ENCODE peak calls at places on chromosome 11, in five cellular contexts. One of them, this sample, is unnamed.

GRCh38 chr11:66367561-66368312 is 3.8 kb downstream of the SLC29A2 start:
- DNase-seq in stimulated activated CD8-positive, alpha-beta memory T cell treated with anti-CD3 and anti-CD28 coated beads, Interleukin-4, amount 100 ng/mL, for 48 hours: no peak
- DNase-seq in posterior vena cava: peak
- DNase-seq in CD4-positive, alpha-beta T cell: no peak
- DNase-seq in COR-L47: no peak
- DNase-seq in this sample: no peak

GRCh38 chr11:44285756-44286155 is 24.2 kb downstream of the ALX4 start:
- DNase-seq in stimulated activated CD8-positive, alpha-beta memory T cell treated with anti-CD3 and anti-CD28 coated beads, Interleukin-4, amount 100 ng/mL, for 48 hours: no peak
- DNase-seq in posterior vena cava: no peak
- DNase-seq in CD4-positive, alpha-beta T cell: no peak
- DNase-seq in COR-L47: no peak
- DNase-seq in this sample: no peak

GRCh38 chr11:78645226-78646202 is 70.8 kb upstream of the NARS2 start:
- DNase-seq in stimulated activated CD8-positive, alpha-beta memory T cell treated with anti-CD3 and anti-CD28 coated beads, Interleukin-4, amount 100 ng/mL, for 48 hours: peak
- DNase-seq in posterior vena cava: no peak
- DNase-seq in CD4-positive, alpha-beta T cell: peak
- DNase-seq in COR-L47: peak
- DNase-seq in this sample: peak

GRCh38 chr11:73219396-73220285 is 1.6 kb downstream of the P2RY2 start:
- DNase-seq in stimulated activated CD8-positive, alpha-beta memory T cell treated with anti-CD3 and anti-CD28 coated beads, Interleukin-4, amount 100 ng/mL, for 48 hours: no peak
- DNase-seq in posterior vena cava: peak
- DNase-seq in CD4-positive, alpha-beta T cell: no peak
- DNase-seq in COR-L47: no peak
- DNase-seq in this sample: no peak

GRCh38 chr11:94706211-94706610 is 61.9 kb upstream of the AMOTL1 start:
- DNase-seq in stimulated activated CD8-positive, alpha-beta memory T cell treated with anti-CD3 and anti-CD28 coated beads, Interleukin-4, amount 100 ng/mL, for 48 hours: no peak
- DNase-seq in posterior vena cava: no peak
- DNase-seq in CD4-positive, alpha-beta T cell: no peak
- DNase-seq in COR-L47: no peak
- DNase-seq in this sample: no peak

GRCh38 chr11:120063686-120064340 is 74.1 kb downstream of the TRIM29 start:
- DNase-seq in stimulated activated CD8-positive, alpha-beta memory T cell treated with anti-CD3 and anti-CD28 coated beads, Interleukin-4, amount 100 ng/mL, for 48 hours: no peak
- DNase-seq in posterior vena cava: peak
- DNase-seq in CD4-positive, alpha-beta T cell: no peak
- DNase-seq in COR-L47: no peak
- DNase-seq in this sample: no peak

GRCh38 chr11:63747006-63747405 is 21.6 kb downstream of the ZFTA start:
- DNase-seq in stimulated activated CD8-positive, alpha-beta memory T cell treated with anti-CD3 and anti-CD28 coated beads, Interleukin-4, amount 100 ng/mL, for 48 hours: no peak
- DNase-seq in posterior vena cava: no peak
- DNase-seq in CD4-positive, alpha-beta T cell: no peak
- DNase-seq in COR-L47: no peak
- DNase-seq in this sample: no peak

GRCh38 chr11:7531011-7531410 is 17.2 kb downstream of the PPFIBP2 start:
- DNase-seq in stimulated activated CD8-positive, alpha-beta memory T cell treated with anti-CD3 and anti-CD28 coated beads, Interleukin-4, amount 100 ng/mL, for 48 hours: no peak
- DNase-seq in posterior vena cava: no peak
- DNase-seq in CD4-positive, alpha-beta T cell: no peak
- DNase-seq in COR-L47: no peak
- DNase-seq in this sample: no peak

GRCh38 chr11:27875480-27876208 is 175.4 kb upstream of the BDNF start:
- DNase-seq in stimulated activated CD8-positive, alpha-beta memory T cell treated with anti-CD3 and anti-CD28 coated beads, Interleukin-4, amount 100 ng/mL, for 48 hours: no peak
- DNase-seq in posterior vena cava: no peak
- DNase-seq in CD4-positive, alpha-beta T cell: no peak
- DNase-seq in COR-L47: no peak
- DNase-seq in this sample: no peak

This sample was measured in ACHN.